ENCODE peak calls at places on chromosomes 1 and 21, in ten cellular contexts. I is uterus; M is heart right ventricle; P is mucosa of descending colon; T is MM.1S; S is naive thymus-derived CD4-positive, alpha-beta T cell; N is hepatocyte; A is fibroblast of lung; C is HCT116; L is K562. K is an unnamed sample.

GRCh38 chr21:31142600-31142999 is 104.3 kb upstream of the KRTAP19-8 start:
- DNase-seq in I (no peak), M (no peak), P (no peak), T (no peak), S (peak; percentile 55), N (no peak), A (no peak), C (no peak), L (no peak), K (no peak)

GRCh38 chr1:247647864-247648263 is 31.7 kb downstream of the OR13G1 start:
- DNase-seq in I (peak; percentile 24), M (no peak), P (peak; percentile 75), T (no peak), S (no peak), N (no peak), A (no peak), C (no peak), L (no peak), K (no peak)

GRCh38 chr1:145977486-145978476 is 13.3 kb downstream of the POLR3GL start:
- DNase-seq in I (peak; percentile 92), M (no peak), P (peak; percentile 86), T (peak; percentile 94), S (peak; percentile 78), N (peak; percentile 91), A (peak; percentile 91), C (peak; percentile 69), L (peak; percentile 72), K (peak; percentile 83)

GRCh38 chr1:48853006-48853405 is 76.3 kb upstream of the BEND5 start:
- DNase-seq in I (no peak), M (no peak), P (no peak), T (no peak), S (no peak), N (no peak), A (peak; percentile 86), C (no peak), L (no peak), K (peak; percentile 73)

GRCh38 chr1:176801553-176802020 is 338.6 kb downstream of the PAPPA2 start:
- DNase-seq in I (peak; percentile 22), M (no peak), P (peak; percentile 2), T (no peak), S (no peak), N (peak; percentile 23), A (peak; percentile 3), C (no peak), L (no peak), K (peak; percentile 62)

GRCh38 chr21:29104239-29104708 is 26.2 kb upstream of the MAP3K7CL start:
- DNase-seq in I (no peak), M (no peak), P (no peak), T (no peak), S (no peak), N (no peak), A (no peak), C (no peak), L (no peak), K (no peak)

GRCh38 chr1:151311589-151312331 is 15.5 kb downstream of the PI4KB start:
- DNase-seq in I (peak; percentile 97), M (peak; percentile 33), P (peak; percentile 50), T (no peak), S (no peak), N (peak; percentile 95), A (peak; percentile 100), C (peak; percentile 96), L (peak; percentile 87), K (peak; percentile 99)

GRCh38 chr1:204846546-204846945 is 24.1 kb upstream of the NFASC start:
- DNase-seq in I (no peak), M (no peak), P (no peak), T (no peak), S (no peak), N (no peak), A (no peak), C (no peak), L (no peak), K (no peak)

GRCh38 chr1:33802268-33802667 is 61.6 kb upstream of the HMGB4 start:
- DNase-seq in I (no peak), M (no peak), P (no peak), T (no peak), S (no peak), N (no peak), A (no peak), C (no peak), L (no peak), K (no peak)

GRCh38 chr1:94884101-94884875 is 42.6 kb downstream of the CNN3 start:
- DNase-seq in I (peak; percentile 49), M (no peak), P (no peak), T (no peak), S (no peak), N (peak; percentile 75), A (peak; percentile 67), C (no peak), L (no peak), K (peak; percentile 65)

GRCh38 chr1:82177190-82177589 is 376.5 kb downstream of the ADGRL2 start:
- DNase-seq in I (no peak), M (no peak), P (no peak), T (no peak), S (no peak), N (peak; percentile 10), A (peak; percentile 70), C (no peak), L (no peak), K (no peak)

GRCh38 chr1:43833013-43833412 is 100.6 kb upstream of the ARTN start:
- DNase-seq in I (no peak), M (no peak), P (no peak), T (no peak), S (no peak), N (no peak), A (no peak), C (no peak), L (no peak), K (no peak)

GRCh38 chr1:43836267-43836951 is 97.2 kb upstream of the ARTN start:
- DNase-seq in I (no peak), M (peak; percentile 61), P (peak; percentile 84), T (peak; percentile 95), S (peak; percentile 80), N (peak; percentile 80), A (no peak), C (no peak), L (peak; percentile 70), K (peak; percentile 94)

GRCh38 chr1:43834280-43835140 is 99.1 kb upstream of the ARTN start:
- DNase-seq in I (no peak), M (no peak), P (no peak), T (no peak), S (no peak), N (no peak), A (peak; percentile 11), C (no peak), L (peak; percentile 32), K (peak; percentile 79)

GRCh38 chr1:43831866-43832654 is 101.5 kb upstream of the ARTN start:
- DNase-seq in I (no peak), M (no peak), P (no peak), T (peak; percentile 88), S (no peak), N (no peak), A (no peak), C (no peak), L (no peak), K (no peak)

GRCh38 chr1:43835141-43836021 is 98.2 kb upstream of the ARTN start:
- DNase-seq in I (peak; percentile 39), M (no peak), P (no peak), T (peak; percentile 58), S (no peak), N (no peak), A (peak; percentile 89), C (peak; percentile 68), L (peak; percentile 58), K (no peak)
- H3K4me1 ChIP-seq in I (peaks cover 4% of the 10 kb centered on the region), M (peaks cover 73% of the 10 kb centered on the region), P (peaks cover 10% of the 10 kb centered on the region), T (peaks cover 97% of the 10 kb centered on the region), S (peaks cover 3% of the 10 kb centered on the region), N (peaks cover 8% of the 10 kb centered on the region), A (peaks cover 25% of the 10 kb centered on the region), C (peaks cover 49% of the 10 kb centered on the region), L (peaks cover 41% of the 10 kb centered on the region), K (peaks cover 15% of the 10 kb centered on the region)

GRCh38 chr1:40469327-40469726 is 7.8 kb upstream of the ZFP69 start:
- DNase-seq in I (no peak), M (no peak), P (no peak), T (no peak), S (no peak), N (no peak), A (no peak), C (no peak), L (no peak), K (no peak)
- H3K9me3 ChIP-seq in I (no peaks in the 10 kb centered on the region), M (peaks cover 97% of the 10 kb centered on the region), P (peaks cover 72% of the 10 kb centered on the region), T (peaks cover 3% of the 10 kb centered on the region), S (peaks cover 78% of the 10 kb centered on the region), N (peaks cover 41% of the 10 kb centered on the region), A (no peaks in the 10 kb centered on the region), C (peaks cover 44% of the 10 kb centered on the region), L (peaks cover 19% of the 10 kb centered on the region), K (peaks cover 14% of the 10 kb centered on the region)

DNA sequence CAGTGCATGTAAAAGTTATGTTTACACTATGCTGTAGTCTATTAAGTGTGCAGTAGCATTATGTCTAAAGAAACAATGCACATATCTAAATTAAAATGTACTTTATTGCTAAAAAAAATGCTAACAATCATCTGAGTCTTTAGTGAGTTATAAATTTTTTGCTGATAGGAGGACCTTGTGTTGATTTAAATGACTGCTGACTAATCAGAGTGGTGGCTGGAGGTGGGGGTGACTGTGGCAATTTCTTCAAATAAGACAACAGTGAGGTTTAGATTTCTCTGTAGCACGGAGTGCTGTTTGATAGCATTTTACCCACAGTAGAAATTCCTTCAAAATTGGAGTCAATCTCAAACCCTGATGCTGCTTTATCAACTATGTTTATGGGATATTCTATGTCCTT is 37.0 kb downstream of the HS2ST1 start:
- DNase-seq in I (no peak), M (no peak), P (no peak), T (no peak), S (no peak), N (no peak), A (no peak), C (no peak), L (no peak), K (no peak)
- H3K4me1 ChIP-seq in I (no peaks in the 10 kb centered on the region), M (peaks cover 3% of the 10 kb centered on the region), P (no peaks in the 10 kb centered on the region), T (no peaks in the 10 kb centered on the region), S (no peaks in the 10 kb centered on the region), N (peaks cover 9% of the 10 kb centered on the region), A (peaks cover 2% of the 10 kb centered on the region), C (no peaks in the 10 kb centered on the region), L (peaks cover 36% of the 10 kb centered on the region), K (peaks cover 26% of the 10 kb centered on the region)

GRCh38 chr21:7951854-7952519 is 2569.4 kb upstream of the TPTE start:
- DNase-seq in I (no peak), M (no peak), P (no peak), T (no peak), S (no peak), N (no peak), A (no peak), C (no peak), L (no peak), K (no peak)

GRCh38 chr21:7947422-7947821 is 2574.0 kb upstream of the TPTE start:
- DNase-seq in I (no peak), M (no peak), P (no peak), T (no peak), S (no peak), N (no peak), A (no peak), C (no peak), L (no peak), K (no peak)

GRCh38 chr21:7953058-7953457 is 2568.3 kb upstream of the TPTE start:
- DNase-seq in I (no peak), M (no peak), P (no peak), T (no peak), S (no peak), N (no peak), A (no peak), C (no peak), L (no peak), K (no peak)

GRCh38 chr21:7957713-7958064 is 2563.7 kb upstream of the TPTE start:
- DNase-seq in I (no peak), M (no peak), P (no peak), T (no peak), S (no peak), N (no peak), A (no peak), C (no peak), L (no peak), K (no peak)

GRCh38 chr21:7952648-7953047 is 2568.7 kb upstream of the TPTE start:
- DNase-seq in I (no peak), M (no peak), P (no peak), T (no peak), S (no peak), N (no peak), A (no peak), C (no peak), L (no peak), K (no peak)
- H3K9me3 ChIP-seq in I (no peaks in the 10 kb centered on the region), M (no peaks in the 10 kb centered on the region), P (peaks cover 99% of the 10 kb centered on the region), T (no peaks in the 10 kb centered on the region), S (peaks cover 99% of the 10 kb centered on the region), N (peaks cover 82% of the 10 kb centered on the region), A (peaks cover 33% of the 10 kb centered on the region), C (peaks cover 100% of the 10 kb centered on the region), L (peaks cover 6% of the 10 kb centered on the region), K (peaks cover 75% of the 10 kb centered on the region)